ENCODE peak calls at places on chromosomes 1 and 21, in nine cellular contexts. I, Z, W, P, F, R, V, Y and L are unnamed samples.

GRCh38 chr1:31084782-31085569 is 19.5 kb upstream of the PUM1 start:
- DNase-seq in I (no peak), R (no peak), V (no peak), Y (no peak), W (no peak), Z (no peak), F (no peak), P (no peak), L (no peak)

GRCh38 chr1:43545686-43546387 is 15.2 kb downstream of the PTPRF start:
- DNase-seq in R (peak), F (peak), Y (peak), V (no peak), Z (no peak), P (no peak), I (no peak), W (peak), L (peak)

GRCh38 chr1:150696590-150696989 is 364 bp downstream of the GOLPH3L start:
- DNase-seq in I (no peak), Z (no peak), Y (no peak), F (no peak), P (no peak), V (no peak), W (no peak), R (no peak), L (no peak)

GRCh38 chr21:29007801-29008200 is 11.3 kb downstream of the RWDD2B start:
- DNase-seq in V (no peak), W (no peak), Y (no peak), Z (no peak), F (no peak), R (no peak), I (no peak), P (no peak), L (no peak)

GRCh38 chr1:53543771-53544695 is 84.8 kb downstream of the DMRTB1 start:
- DNase-seq in F (peak), I (peak), R (no peak), V (peak), Y (no peak), W (no peak), Z (no peak), P (no peak), L (no peak)

GRCh38 chr21:42406201-42406601 is 2.5 kb downstream of the UBASH3A start:
- DNase-seq in F (no peak), P (no peak), Y (no peak), I (no peak), Z (no peak), W (no peak), V (no peak), R (no peak), L (no peak)

GRCh38 chr1:63595435-63595834 is 2.2 kb downstream of the PGM1 start:
- DNase-seq in V (no peak), F (no peak), I (no peak), R (no peak), Y (no peak), Z (no peak), P (no peak), W (no peak), L (no peak)

GRCh38 chr1:222288056-222288455 is 259.8 kb downstream of the HHIPL2 start:
- DNase-seq in F (no peak), P (no peak), Y (no peak), I (no peak), W (no peak), V (no peak), Z (no peak), R (no peak), L (no peak)

GRCh38 chr1:231611851-231612250 is 14.7 kb upstream of the DISC1 start:
- DNase-seq in W (no peak), I (no peak), P (no peak), V (no peak), F (no peak), Z (no peak), R (no peak), Y (no peak), L (no peak)

GRCh38 chr1:235920596-235921375 is 54.1 kb upstream of the LYST start:
- DNase-seq in I (peak), Z (no peak), P (peak), F (no peak), R (no peak), Y (no peak), V (no peak), W (no peak), L (no peak)

GRCh38 chr1:87644033-87644432 is 315.4 kb downstream of the LMO4 start:
- DNase-seq in R (no peak), Y (no peak), Z (no peak), V (no peak), P (peak), I (peak), F (no peak), W (no peak), L (no peak)

GRCh38 chr1:119080586-119080985 is 59.9 kb downstream of the WARS2 start:
- DNase-seq in Y (peak), F (no peak), P (peak), Z (peak), R (no peak), V (no peak), I (peak), W (peak), L (no peak)

GRCh38 chr1:104780470-104781078 is 1030.9 kb downstream of the AMY1C start:
- DNase-seq in Z (no peak), W (no peak), Y (no peak), I (peak), R (no peak), V (no peak), P (no peak), F (no peak), L (peak)

GRCh38 chr1:45892068-45892785 is 88.8 kb downstream of the MAST2 start:
- DNase-seq in R (no peak), F (no peak), I (peak), Z (peak), V (no peak), W (no peak), Y (no peak), P (peak), L (no peak)

GRCh38 chr1:199042193-199042592 is 403.4 kb downstream of the PTPRC start:
- DNase-seq in Z (no peak), F (no peak), I (no peak), P (no peak), Y (no peak), V (no peak), R (no peak), W (no peak), L (no peak)

GRCh38 chr1:11525151-11525505 is 46.2 kb downstream of the DISP3 start:
- DNase-seq in F (no peak), Y (no peak), R (no peak), V (peak), W (no peak), I (no peak), Z (no peak), P (no peak), L (no peak)

GRCh38 chr1:180528868-180529470 is 26.6 kb upstream of the ACBD6 start:
- DNase-seq in F (no peak), I (no peak), W (no peak), Y (no peak), P (no peak), R (no peak), V (no peak), Z (no peak), L (no peak)

GRCh38 chr1:232952514-232953175 is 2.2 kb downstream of the NTPCR start:
- DNase-seq in P (peak), R (no peak), W (no peak), V (no peak), Z (no peak), F (peak), Y (peak), I (peak), L (peak)

GRCh38 chr1:4422496-4423289 is 231.7 kb upstream of the AJAP1 start:
- DNase-seq in W (no peak), I (no peak), F (no peak), V (peak), Y (peak), Z (no peak), P (no peak), R (no peak), L (no peak)

GRCh38 chr21:41784456-41785102 is 17.7 kb upstream of the RIPK4 start:
- DNase-seq in P (no peak), F (no peak), R (no peak), W (no peak), V (no peak), Y (no peak), Z (no peak), I (no peak), L (no peak)

GRCh38 chr1:25022361-25023189 is 92.5 kb upstream of the RUNX3 start:
- DNase-seq in F (no peak), R (peak), V (peak), Y (peak), P (peak), I (peak), W (no peak), Z (peak), L (no peak)

GRCh38 chr1:211581521-211581920 is 2.6 kb upstream of the SLC30A1 start:
- DNase-seq in I (peak), F (no peak), Z (no peak), P (peak), W (no peak), R (peak), V (no peak), Y (no peak), L (no peak)

GRCh38 chr1:31422505-31423319 is 9.7 kb downstream of the SERINC2 start:
- DNase-seq in Z (peak), R (peak), F (peak), Y (peak), I (peak), V (peak), W (no peak), P (peak), L (peak)

GRCh38 chr21:37974081-37974480 is 57.8 kb upstream of the KCNJ6 start:
- DNase-seq in Y (no peak), V (no peak), W (no peak), I (peak), F (no peak), R (no peak), Z (no peak), P (peak), L (no peak)

GRCh38 chr1:69982992-69983391 is 222.4 kb downstream of the LRRC40 start:
- DNase-seq in P (peak), F (no peak), V (no peak), W (no peak), Z (no peak), R (no peak), I (peak), Y (no peak), L (no peak)

DNA sequence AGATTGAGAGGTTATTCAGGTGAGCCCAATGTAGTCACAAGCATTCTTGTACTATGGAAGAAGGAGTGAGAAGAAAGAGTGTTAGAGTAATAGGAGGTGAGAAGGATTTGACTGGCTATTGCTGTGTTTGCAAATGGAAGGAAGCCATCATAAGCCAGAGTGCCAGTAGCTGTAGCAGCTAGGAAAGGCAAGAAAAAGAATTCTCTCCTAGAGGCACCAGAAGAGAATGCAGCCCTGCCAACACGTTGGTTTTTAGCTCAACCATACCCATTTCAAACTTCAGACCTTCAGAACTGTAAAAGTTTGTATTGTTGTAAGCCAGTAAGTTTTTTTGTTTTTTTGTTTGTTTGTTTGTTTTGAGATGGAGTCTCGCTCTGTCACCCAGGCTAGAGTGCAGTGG is 8.9 kb upstream of the IL12RB2 start:
- DNase-seq in W (no peak), I (no peak), F (no peak), Z (no peak), V (no peak), Y (no peak), P (no peak), R (no peak), L (no peak)
- TF ChIP-seq CTCF in W (no peak), I (no peak), F (no peak), Z (no peak), V (no peak), Y (peak), P (no peak), R (no peak), L (no peak)

DNA sequence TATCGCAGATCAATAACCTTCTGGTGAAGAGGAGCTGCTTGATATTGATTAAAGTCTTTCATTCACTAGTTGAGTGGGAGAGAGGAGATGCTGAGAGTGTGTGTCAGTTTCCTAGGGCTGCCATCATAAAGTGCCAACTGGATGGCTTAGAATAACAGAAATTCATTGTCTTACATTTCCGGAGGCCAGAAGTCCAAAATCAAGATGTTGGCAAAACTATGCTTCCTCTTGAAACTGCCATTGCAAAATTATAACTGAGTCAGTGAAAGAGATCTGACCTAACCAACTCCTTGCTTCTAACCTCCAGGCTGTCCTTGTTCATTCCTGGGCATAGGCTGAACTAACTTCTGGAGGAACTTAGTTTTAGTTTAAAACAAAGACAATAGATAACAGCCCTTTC is 47.1 kb downstream of the PTGS2 start:
- DNase-seq in P (no peak), V (no peak), Z (no peak), W (no peak), I (no peak), Y (no peak), R (no peak), F (no peak), L (no peak)
- TF ChIP-seq CTCF in P (no peak), V (no peak), Z (no peak), W (no peak), I (no peak), Y (no peak), R (no peak), F (no peak), L (no peak)

GRCh38 chr1:110523011-110523410 is 4.0 kb upstream of the KCNA10 start:
- DNase-seq in P (no peak), R (no peak), Z (no peak), W (no peak), V (no peak), I (peak), Y (no peak), F (no peak), L (no peak)
- TF ChIP-seq CTCF in P (no peak), R (no peak), Z (no peak), W (no peak), V (no peak), I (no peak), Y (no peak), F (no peak), L (no peak)

DNA sequence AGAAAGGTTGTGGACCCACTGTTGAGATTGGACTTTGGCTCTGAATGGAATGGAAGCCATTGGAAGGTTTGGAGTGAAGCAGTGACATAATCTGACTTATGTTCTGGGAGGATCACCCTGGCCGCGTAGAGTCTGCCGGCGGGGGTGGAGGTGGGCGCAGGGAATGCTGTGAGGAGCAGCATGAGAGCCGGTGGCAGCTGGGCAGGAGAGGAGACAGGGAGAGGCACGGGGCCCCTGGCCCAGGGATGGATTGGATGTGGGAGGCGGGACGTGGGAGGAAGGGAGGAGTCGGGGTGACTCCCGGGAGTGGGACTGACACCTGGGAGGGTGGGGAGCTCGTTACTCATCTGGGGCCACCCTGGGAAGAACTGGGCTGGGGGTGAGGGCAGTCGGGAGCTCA is 10.4 kb upstream of the KCNAB2 start:
- DNase-seq in I (no peak), V (no peak), W (no peak), F (no peak), Z (no peak), P (no peak), Y (no peak), R (no peak), L (no peak)
- TF ChIP-seq CTCF in I (no peak), V (no peak), W (no peak), F (no peak), Z (no peak), P (no peak), Y (no peak), R (no peak), L (no peak)

GRCh38 chr21:36122977-36123376 is 11.9 kb upstream of the CBR3 start:
- DNase-seq in Y (no peak), W (no peak), I (no peak), V (peak), P (no peak), F (no peak), Z (no peak), R (no peak), L (no peak)
- TF ChIP-seq CTCF in Y (peak), W (peak), I (peak), V (no peak), P (no peak), F (peak), Z (peak), R (peak), L (no peak)

DNA sequence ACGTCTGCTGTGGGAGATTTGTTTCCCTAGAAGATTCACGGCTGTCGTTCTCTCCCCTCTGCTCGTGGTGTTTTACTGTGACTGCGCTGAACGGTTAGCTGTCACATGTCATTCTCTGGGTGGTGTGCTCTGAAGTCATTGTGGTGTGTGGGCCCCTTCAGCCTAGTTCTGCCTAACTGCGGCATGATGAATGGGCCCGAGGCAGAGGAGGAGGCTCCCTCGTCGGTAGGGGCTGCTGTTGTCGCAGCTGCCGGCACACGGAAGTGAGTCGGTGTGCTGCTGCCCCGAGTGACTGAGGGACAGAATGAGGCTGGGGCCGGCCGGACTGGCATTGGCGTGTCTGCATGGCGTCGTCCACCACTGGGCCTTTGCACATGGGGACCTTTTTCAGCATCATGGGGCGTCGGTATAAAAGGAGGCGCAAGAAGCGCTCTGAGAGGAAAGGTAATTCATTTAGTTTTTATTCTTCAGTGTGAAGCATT is 77.9 kb downstream of the ADARB1 start:
- DNase-seq in Z (no peak), R (peak), V (peak), P (peak), I (no peak), F (peak), W (peak), Y (peak), L (peak)
- TF ChIP-seq CTCF in Z (no peak), R (peak), V (no peak), P (no peak), I (no peak), F (no peak), W (no peak), Y (peak), L (no peak)

GRCh38 chr1:7455796-7456568 is 315.1 kb upstream of the VAMP3 start:
- DNase-seq in Y (no peak), F (peak), P (no peak), R (no peak), W (no peak), I (no peak), Z (no peak), V (no peak), L (no peak)

GRCh38 chr1:7453038-7453437 is 318.1 kb upstream of the VAMP3 start:
- DNase-seq in R (no peak), V (no peak), I (no peak), F (no peak), W (no peak), Z (no peak), P (no peak), Y (no peak), L (no peak)

GRCh38 chr1:7454895-7455784 is 316.0 kb upstream of the VAMP3 start:
- DNase-seq in V (no peak), W (no peak), P (peak), Z (no peak), Y (no peak), R (no peak), F (no peak), I (peak), L (no peak)

GRCh38 chr1:7456683-7457082 is 314.4 kb upstream of the VAMP3 start:
- DNase-seq in W (no peak), F (peak), R (no peak), V (no peak), P (no peak), I (no peak), Y (peak), Z (no peak), L (no peak)

GRCh38 chr1:7454052-7454815 is 316.9 kb upstream of the VAMP3 start:
- DNase-seq in W (no peak), R (no peak), I (peak), Y (peak), V (no peak), F (peak), P (peak), Z (no peak), L (peak)
- TF ChIP-seq CTCF in W (no peak), R (peak), I (peak), Y (peak), V (no peak), F (peak), P (peak), Z (peak), L (peak)

GRCh38 chr1:228139931-228140723 is at the start of gene GUK1:
- DNase-seq in V (peak), Z (peak), R (peak), Y (peak), I (peak), W (peak), P (peak), F (peak), L (peak)
- TF ChIP-seq CTCF in V (no peak), Z (peak), R (no peak), Y (peak), I (no peak), W (no peak), P (no peak), F (peak), L (no peak)

DNA sequence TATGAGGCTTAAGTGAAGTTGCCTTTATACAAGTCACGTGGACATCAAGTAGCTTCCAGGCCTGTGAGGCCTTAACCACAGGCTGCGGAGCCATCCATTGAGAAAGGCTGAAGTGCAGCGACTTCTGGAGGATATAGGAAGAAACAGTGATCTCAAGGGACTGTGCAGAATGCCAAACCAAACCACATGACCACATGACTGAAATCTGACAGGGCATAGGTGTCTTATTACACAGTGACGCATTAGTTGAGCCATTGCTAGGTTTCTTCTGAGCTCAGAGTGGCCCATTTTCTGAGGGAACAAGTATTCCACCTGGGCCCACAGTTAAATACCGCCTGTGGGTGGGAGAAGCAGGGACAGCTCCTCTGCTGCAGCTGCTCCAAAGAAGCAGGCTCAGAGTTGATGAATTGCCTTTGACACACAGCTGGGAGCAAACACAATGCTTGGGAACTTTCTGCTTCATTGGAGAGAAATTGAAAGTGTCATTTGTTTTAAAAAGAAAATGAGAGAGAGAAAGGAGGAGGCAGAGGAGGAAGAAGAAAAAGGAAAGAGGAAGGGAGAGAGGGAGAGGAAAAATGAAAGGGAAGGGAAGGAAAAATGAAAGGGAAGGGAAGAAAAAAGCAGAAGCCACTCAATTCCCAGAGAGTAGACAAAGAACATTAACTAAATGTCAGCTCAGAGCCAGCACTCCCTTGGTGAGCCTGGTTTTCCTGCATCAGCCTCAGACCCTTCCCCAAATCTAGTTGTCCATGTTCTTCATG is 94.4 kb downstream of the COLGALT2 start:
- DNase-seq in Y (no peak), P (peak), W (no peak), F (no peak), I (peak), V (no peak), R (no peak), Z (peak), L (no peak)
- TF ChIP-seq CTCF in Y (no peak), P (peak), W (no peak), F (no peak), I (no peak), V (no peak), R (no peak), Z (peak), L (no peak)